ENCODE peak calls at places on chromosome 19, in eight cellular contexts. X is breast epithelium, R is stomach, G is transverse colon, D is uterus, T is K562, O is IMR-90, Q is vagina. V is an unnamed sample.

GRCh38 chr19:38394488-38394887 is 6.0 kb downstream of the SPRED3 start:
- DNase-seq in R (no peak), X (no peak), O (no peak), T (no peak), Q (no peak), D (no peak), G (no peak), V (no peak)

GRCh38 chr19:45195764-45196163 is 17.2 kb downstream of the BLOC1S3 start:
- DNase-seq in Q (no peak), X (no peak), O (peak), T (no peak), D (no peak), G (no peak), R (no peak), V (no peak)

GRCh38 chr19:17830567-17831418 is 9.5 kb upstream of the INSL3 start:
- DNase-seq in T (peak), X (no peak), G (peak), R (peak), Q (no peak), O (peak), D (peak), V (peak)

GRCh38 chr19:29667941-29668340 is 2.7 kb downstream of the PLEKHF1 start:
- DNase-seq in T (no peak), R (peak), O (no peak), Q (no peak), G (peak), D (no peak), X (peak), V (peak)

GRCh38 chr19:13022859-13023636 is 27.8 kb downstream of the NFIX start:
- DNase-seq in T (peak), O (peak), D (peak), R (peak), Q (no peak), X (peak), G (peak), V (peak)

GRCh38 chr19:15684828-15685227 is 11.9 kb downstream of the CYP4F12 start:
- DNase-seq in T (peak), D (no peak), X (no peak), R (no peak), G (no peak), O (no peak), Q (no peak), V (no peak)

GRCh38 chr19:18416778-18417249 is 2.4 kb upstream of the SSBP4 start:
- DNase-seq in X (peak), G (peak), Q (no peak), O (peak), T (peak), R (peak), D (peak), V (peak)

GRCh38 chr19:9498183-9498902 is at the start of gene ZNF560:
- DNase-seq in D (no peak), O (peak), Q (no peak), R (no peak), X (no peak), T (peak), G (no peak), V (no peak)

GRCh38 chr19:35049456-35049855 is 7.9 kb downstream of the HPN start:
- DNase-seq in D (no peak), X (no peak), T (no peak), R (no peak), Q (no peak), O (no peak), G (no peak), V (no peak)

GRCh38 chr19:32373614-32374295 is 28.3 kb downstream of the ZNF507 start:
- DNase-seq in T (peak), R (peak), G (peak), D (no peak), O (peak), Q (no peak), X (no peak), V (no peak)

GRCh38 chr19:36090930-36091695 is 19.8 kb upstream of the OVOL3 start:
- DNase-seq in R (no peak), X (no peak), Q (no peak), T (no peak), D (no peak), O (no peak), G (no peak), V (no peak)

GRCh38 chr19:50203281-50204080 is at the start of gene MYH14:
- DNase-seq in T (peak), G (peak), Q (no peak), O (no peak), D (peak), R (peak), X (peak), V (peak)

GRCh38 chr19:10223488-10224213 is 7.5 kb downstream of the S1PR2 start:
- DNase-seq in T (peak), R (no peak), G (no peak), Q (no peak), X (no peak), O (no peak), D (no peak), V (no peak)

GRCh38 chr19:18397242-18398202 is at the start of gene LRRC25:
- DNase-seq in D (no peak), Q (no peak), T (peak), G (no peak), O (no peak), X (no peak), R (no peak), V (no peak)

GRCh38 chr19:18274303-18274775 is at the start of gene IQCN:
- DNase-seq in Q (no peak), X (no peak), T (no peak), R (peak), D (peak), G (peak), O (no peak), V (no peak)

GRCh38 chr19:34618410-34618809 is 58.5 kb downstream of the SCGB2B2 start:
- DNase-seq in O (no peak), R (no peak), D (no peak), T (no peak), G (no peak), Q (no peak), X (no peak), V (no peak)

GRCh38 chr19:10686661-10687517 is 14.3 kb upstream of the QTRT1 start:
- DNase-seq in G (no peak), O (peak), T (no peak), R (no peak), X (no peak), D (no peak), Q (no peak), V (no peak)

GRCh38 chr19:1267441-1268391 is 1.4 kb upstream of the CIRBP start:
- DNase-seq in G (no peak), X (no peak), T (peak), Q (no peak), R (no peak), D (peak), O (peak), V (peak)

GRCh38 chr19:19213822-19214558 is 2.2 kb downstream of the NCAN start:
- DNase-seq in Q (no peak), T (no peak), D (no peak), G (no peak), R (no peak), X (no peak), O (no peak), V (no peak)

GRCh38 chr19:18023596-18024212 is 15.7 kb downstream of the ARRDC2 start:
- DNase-seq in T (no peak), X (no peak), O (no peak), D (peak), G (peak), Q (no peak), R (peak), V (peak)

GRCh38 chr19:19451429-19452240 is 46.2 kb downstream of the GATAD2A start:
- DNase-seq in Q (no peak), O (no peak), T (no peak), D (no peak), G (no peak), R (no peak), X (no peak), V (no peak)

GRCh38 chr19:7395793-7396192 is 47.1 kb downstream of the ARHGEF18 start:
- DNase-seq in O (no peak), D (no peak), X (no peak), G (no peak), Q (no peak), T (peak), R (no peak), V (no peak)
- H3K4me3 ChIP-seq in O (peak), D (peak), X (peak), G (peak), Q (peak), T (peak), R (peak), V (peak)

DNA sequence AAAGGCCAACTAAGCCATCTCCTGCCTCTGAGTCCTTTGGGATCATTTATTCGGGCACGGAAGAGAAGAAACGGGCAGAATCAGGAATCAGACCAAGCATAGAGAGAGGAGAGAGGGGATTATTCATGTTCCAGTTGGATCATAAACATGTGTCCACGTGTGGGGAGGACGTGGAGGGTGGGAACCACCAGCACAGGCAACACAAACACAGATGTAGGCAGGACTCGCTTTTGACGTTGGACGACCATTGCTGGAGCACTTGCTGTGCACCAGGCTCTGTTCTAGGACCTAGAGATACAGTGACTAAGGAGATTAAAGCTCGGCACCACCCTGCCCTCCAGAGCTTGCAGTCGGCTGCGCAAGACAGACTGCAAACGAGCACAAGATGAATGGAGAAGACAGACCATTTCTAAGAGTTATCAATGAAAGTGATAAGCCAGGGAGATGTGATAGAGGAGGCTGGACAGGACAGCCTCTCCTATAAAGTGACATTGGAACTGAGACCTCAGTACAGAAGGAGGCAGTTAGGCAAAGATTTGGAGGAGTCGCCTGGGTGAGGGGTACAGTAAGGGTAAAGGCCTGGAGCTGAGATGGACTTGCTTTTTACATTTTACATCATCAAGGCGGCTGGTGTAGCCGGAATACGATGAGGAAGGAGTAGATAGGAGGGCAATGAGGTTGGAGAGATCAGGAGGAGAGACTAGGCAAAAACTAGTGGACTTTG is 716 bp downstream of the SH2D3A start:
- DNase-seq in R (no peak), T (peak), G (no peak), X (no peak), Q (no peak), O (no peak), D (no peak), V (no peak)
- TF ChIP-seq CTCF in R (no peak), T (peak), G (no peak), X (no peak), Q (no peak), O (no peak), D (no peak), V (no peak)

GRCh38 chr19:48752511-48753365 is at the start of gene FUT1:
- DNase-seq in G (peak), R (peak), T (peak), D (no peak), O (no peak), Q (no peak), X (peak), V (peak)
- TF ChIP-seq POLR2A in G (no peak), R (no peak), T (no peak), D (peak), O (no peak), Q (no peak), X (no peak), V (no peak)

GRCh38 chr19:46412034-46412982 is 1.1 kb downstream of the CCDC8 start:
- DNase-seq in T (no peak), R (no peak), G (no peak), D (no peak), O (no peak), Q (no peak), X (no peak), V (no peak)
- H3K4me3 ChIP-seq in T (peak), R (peak), G (peak), D (peak), O (peak), Q (peak), X (peak), V (peak)

GRCh38 chr19:33411621-33412180 is 38.2 kb downstream of the CEBPG start:
- DNase-seq in X (no peak), G (no peak), Q (no peak), T (no peak), R (no peak), O (no peak), D (no peak), V (no peak)

GRCh38 chr19:33413426-33413725 is 39.9 kb downstream of the CEBPG start:
- DNase-seq in X (no peak), Q (no peak), O (no peak), T (no peak), R (no peak), G (no peak), D (no peak), V (no peak)

GRCh38 chr19:33412617-33413425 is 39.3 kb downstream of the CEBPG start:
- DNase-seq in R (no peak), Q (no peak), G (peak), T (no peak), X (no peak), D (no peak), O (no peak), V (no peak)

GRCh38 chr19:33414667-33415605 is 41.4 kb downstream of the CEBPG start:
- DNase-seq in T (no peak), G (no peak), D (no peak), R (no peak), O (no peak), Q (no peak), X (no peak), V (no peak)

DNA sequence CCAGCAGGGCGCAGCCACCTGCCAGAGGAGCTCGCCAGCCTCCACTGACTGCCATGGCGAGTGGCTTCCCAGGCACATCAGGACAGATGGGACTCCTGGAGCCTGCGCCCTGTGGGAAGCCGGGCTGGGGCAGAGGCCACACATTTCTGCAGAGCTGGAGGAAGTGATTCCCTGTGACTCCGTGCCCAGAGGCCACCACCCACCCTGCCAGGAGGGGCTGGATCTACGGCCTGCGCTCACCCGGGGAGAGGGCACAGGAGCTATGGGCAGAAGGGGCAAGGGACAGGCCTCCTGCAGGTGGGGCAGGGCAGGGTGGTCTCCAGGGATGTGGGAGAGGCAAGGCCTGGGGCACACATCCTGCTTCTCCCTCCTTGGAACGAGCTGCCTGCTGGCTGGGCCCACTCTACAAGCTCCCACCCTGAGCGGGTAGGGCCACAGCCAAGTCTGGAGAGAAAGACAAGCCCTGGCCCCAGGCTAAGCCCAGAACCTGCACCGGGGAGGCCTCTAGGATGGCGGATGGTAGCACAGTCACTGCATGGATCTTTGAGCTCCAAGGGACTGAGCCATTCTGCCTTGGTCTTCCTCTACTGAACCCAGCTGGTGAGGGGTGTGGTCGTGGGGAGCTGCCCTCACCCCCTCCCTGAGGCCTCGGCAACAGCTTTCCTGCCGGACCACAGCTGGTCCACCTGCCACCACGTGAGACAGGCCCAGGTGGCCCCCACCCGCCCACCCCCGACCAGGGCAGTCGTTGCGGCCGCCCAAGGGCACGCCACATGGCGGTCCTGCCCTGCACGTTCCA is 40.6 kb downstream of the CEBPG start:
- DNase-seq in T (no peak), X (no peak), R (no peak), G (no peak), D (no peak), Q (no peak), O (no peak), V (no peak)
- TF ChIP-seq CTCF in T (no peak), X (no peak), R (no peak), G (no peak), D (no peak), Q (no peak), O (no peak), V (no peak)

GRCh38 chr19:3036119-3036794 is 7.2 kb upstream of the TLE2 start:
- DNase-seq in T (peak), D (peak), O (peak), R (peak), G (peak), X (peak), Q (no peak), V (peak)
- TF ChIP-seq POLR2A in T (peak), D (no peak), O (no peak), R (no peak), G (no peak), X (no peak), Q (no peak), V (no peak)

V was measured in lower leg skin.